ENCODE peak calls at places on chromosomes 3 and 15, in eight cellular contexts. E is uterus, K is fibroblast of mammary gland, I is cardiac muscle cell, L is foreskin fibroblast, Q is HFFc6, D is heart left ventricle, O is ovary. Y is an unnamed sample.

GRCh38 chr3:65671004-65671403 is 367.7 kb downstream of the MAGI1 start:
- DNase-seq in E (no peak), K (no peak), I (no peak), L (peak), Q (no peak), D (no peak), O (no peak), Y (no peak)

GRCh38 chr15:41154412-41154811 is 38.3 kb upstream of the INO80 start:
- DNase-seq in E (no peak), K (peak), I (no peak), L (no peak), Q (no peak), D (no peak), O (no peak), Y (no peak)

GRCh38 chr3:64741344-64741743 is 53.5 kb upstream of the ADAMTS9 start:
- DNase-seq in E (peak), K (peak), I (no peak), L (peak), Q (no peak), D (no peak), O (peak), Y (peak)

GRCh38 chr15:57486807-57487206 is 104.9 kb upstream of the MYZAP start:
- DNase-seq in E (no peak), K (no peak), I (no peak), L (no peak), Q (no peak), D (no peak), O (no peak), Y (no peak)

GRCh38 chr3:16460273-16460672 is 53.2 kb downstream of the RFTN1 start:
- DNase-seq in E (no peak), K (no peak), I (no peak), L (no peak), Q (no peak), D (no peak), O (no peak), Y (no peak)

GRCh38 chr15:49145651-49146609 is 9.5 kb downstream of the COPS2 start:
- DNase-seq in E (no peak), K (peak), I (peak), L (peak), Q (peak), D (no peak), O (no peak), Y (no peak)

GRCh38 chr3:177177670-177178295 is 19.5 kb downstream of the TBL1XR1 start:
- DNase-seq in E (no peak), K (no peak), I (no peak), L (no peak), Q (no peak), D (no peak), O (no peak), Y (no peak)

GRCh38 chr15:67917037-67917436 is 77.2 kb upstream of the RNU6-1 start:
- DNase-seq in E (peak), K (no peak), I (no peak), L (no peak), Q (no peak), D (peak), O (no peak), Y (peak)

GRCh38 chr3:138834359-138835176 is at the start of gene PIK3CB:
- DNase-seq in E (peak), K (peak), I (peak), L (peak), Q (peak), D (peak), O (peak), Y (peak)

GRCh38 chr3:179973931-179974361 is 62.8 kb downstream of the PEX5L start:
- DNase-seq in E (no peak), K (no peak), I (peak), L (no peak), Q (no peak), D (no peak), O (no peak), Y (no peak)

GRCh38 chr3:152466784-152467183 is 198.1 kb downstream of the MBNL1 start:
- DNase-seq in E (no peak), K (peak), I (peak), L (peak), Q (peak), D (no peak), O (no peak), Y (no peak)

DNA sequence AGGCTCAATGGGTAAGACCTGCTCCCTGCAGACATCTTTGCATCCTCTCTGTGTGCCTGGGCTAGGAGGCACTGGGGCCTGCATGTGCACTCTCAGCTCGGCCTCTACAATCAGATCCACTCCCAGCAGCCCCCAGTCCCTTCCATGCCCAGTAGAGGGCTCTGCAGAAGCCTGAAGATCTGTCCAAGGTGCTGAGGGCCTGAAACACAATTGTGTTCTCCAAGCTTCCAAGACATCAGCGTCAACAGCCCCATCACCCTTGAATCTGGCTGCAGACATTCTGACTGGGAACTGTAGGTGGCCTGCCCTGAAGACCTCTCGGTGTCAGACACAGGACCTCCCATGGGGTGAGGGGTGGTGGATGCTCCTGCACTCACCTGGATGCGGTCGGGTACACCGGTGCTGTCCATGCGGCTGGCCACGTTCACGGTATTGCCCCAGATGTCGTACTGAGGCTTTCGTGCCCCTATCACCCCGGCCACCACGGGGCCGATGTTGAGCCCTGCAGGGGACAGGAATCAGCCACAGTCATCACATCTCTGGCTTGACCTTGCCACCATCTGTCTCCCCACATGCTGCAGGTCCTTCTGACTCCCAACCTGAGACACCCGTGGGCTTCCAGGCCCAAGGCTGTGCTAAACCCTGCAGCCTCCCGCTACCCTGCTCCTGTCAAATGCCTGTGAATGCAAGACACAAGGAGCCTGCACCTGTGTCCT is 84.7 kb downstream of the SEC22A start:
- DNase-seq in E (no peak), K (peak), I (peak), L (peak), Q (peak), D (no peak), O (no peak), Y (no peak)
- TF ChIP-seq CTCF in E (peak), K (peak), I (peak), L (peak), Q (peak), D (peak), O (no peak), Y (peak)

DNA sequence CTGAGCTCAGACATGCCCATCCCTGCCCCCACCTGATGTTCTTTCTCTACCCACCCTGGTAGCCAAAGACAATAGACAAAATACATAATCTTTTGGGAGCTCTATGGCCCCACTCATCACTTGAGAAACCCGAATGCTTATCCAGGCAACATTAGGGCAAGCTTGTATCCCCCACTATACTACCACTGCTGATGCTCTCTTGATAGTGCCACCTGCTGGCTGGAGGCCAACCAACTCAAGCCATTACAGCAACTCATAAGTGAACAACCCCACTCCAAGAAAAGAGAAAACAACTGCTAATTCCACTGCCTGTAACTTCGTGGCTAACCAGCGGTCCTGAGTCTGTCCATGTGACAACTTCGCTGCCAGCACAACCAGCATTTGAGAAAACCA is 342.5 kb upstream of the TGFBR2 start:
- DNase-seq in E (no peak), K (no peak), I (no peak), L (no peak), Q (no peak), D (no peak), O (no peak), Y (no peak)
- TF ChIP-seq CTCF in E (no peak), K (no peak), I (no peak), L (no peak), Q (no peak), D (no peak), O (no peak), Y (no peak)

DNA sequence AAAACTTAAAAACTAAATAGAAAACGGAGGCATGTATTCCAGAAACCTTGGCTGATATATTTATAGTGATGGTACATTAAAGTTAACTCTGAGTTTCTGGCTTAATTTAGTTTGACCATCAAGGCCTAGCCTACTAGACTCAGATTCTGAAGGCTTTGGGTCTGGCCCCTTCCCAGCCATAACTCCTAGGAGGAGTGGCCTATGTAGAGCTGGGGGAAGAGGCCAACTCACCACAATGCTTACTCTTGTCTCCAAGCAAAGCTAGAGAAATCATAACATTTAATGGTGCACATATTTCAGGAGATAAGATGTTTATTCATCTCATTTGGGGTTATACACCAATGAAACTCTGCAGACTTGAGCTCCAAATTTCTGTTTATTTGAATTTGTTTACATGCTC is 143.6 kb upstream of the NR2E3 start:
- DNase-seq in E (no peak), K (no peak), I (no peak), L (no peak), Q (no peak), D (no peak), O (no peak), Y (no peak)
- TF ChIP-seq CTCF in E (no peak), K (no peak), I (no peak), L (no peak), Q (no peak), D (no peak), O (no peak), Y (no peak)

GRCh38 chr3:57583544-57583943 is 13.6 kb downstream of the ARF4 start:
- DNase-seq in E (no peak), K (no peak), I (no peak), L (no peak), Q (no peak), D (no peak), O (no peak), Y (no peak)

GRCh38 chr3:57577786-57578185 is 19.4 kb downstream of the ARF4 start:
- DNase-seq in E (no peak), K (no peak), I (no peak), L (no peak), Q (no peak), D (no peak), O (no peak), Y (no peak)

GRCh38 chr3:57587946-57588345 is 9.2 kb downstream of the ARF4 start:
- DNase-seq in E (no peak), K (no peak), I (no peak), L (no peak), Q (no peak), D (no peak), O (no peak), Y (no peak)

GRCh38 chr3:57586778-57587177 is 10.4 kb downstream of the ARF4 start:
- DNase-seq in E (no peak), K (no peak), I (no peak), L (no peak), Q (no peak), D (no peak), O (no peak), Y (no peak)

DNA sequence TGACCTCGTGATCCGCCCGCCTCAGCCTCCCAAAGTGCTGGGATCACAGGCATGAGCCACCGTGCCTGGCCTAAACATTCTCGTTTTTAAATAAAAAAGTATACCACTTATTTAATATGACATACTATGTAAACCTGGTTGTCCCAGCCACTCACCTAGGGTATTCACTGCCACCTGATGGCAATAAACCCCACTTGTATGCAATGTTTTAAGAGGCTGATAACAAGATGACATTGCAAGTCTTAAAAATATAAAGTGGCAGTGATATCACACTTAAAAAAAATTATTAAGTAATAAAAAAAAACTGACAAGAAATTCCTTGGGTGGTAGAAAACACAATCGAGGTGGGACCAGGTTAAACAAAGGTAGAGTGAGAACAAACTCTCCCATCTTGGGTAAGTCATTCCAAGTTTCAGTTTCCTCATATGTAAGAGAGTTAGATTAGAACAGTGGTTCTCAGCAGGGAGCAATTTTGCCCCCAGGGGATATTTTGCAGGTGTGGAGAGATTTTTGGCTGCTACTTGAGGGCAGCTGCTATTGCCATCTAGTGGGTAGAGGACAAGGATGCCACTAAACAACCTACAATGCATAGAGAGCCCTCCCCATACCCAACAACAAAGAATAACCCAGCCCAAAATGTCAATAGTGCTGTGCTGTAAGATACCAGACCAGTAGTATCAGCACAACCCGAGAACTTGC is 14.5 kb downstream of the ARF4 start:
- DNase-seq in E (no peak), K (no peak), I (no peak), L (no peak), Q (no peak), D (no peak), O (no peak), Y (no peak)
- TF ChIP-seq CTCF in E (no peak), K (peak), I (peak), L (no peak), Q (peak), D (peak), O (no peak), Y (no peak)

DNA sequence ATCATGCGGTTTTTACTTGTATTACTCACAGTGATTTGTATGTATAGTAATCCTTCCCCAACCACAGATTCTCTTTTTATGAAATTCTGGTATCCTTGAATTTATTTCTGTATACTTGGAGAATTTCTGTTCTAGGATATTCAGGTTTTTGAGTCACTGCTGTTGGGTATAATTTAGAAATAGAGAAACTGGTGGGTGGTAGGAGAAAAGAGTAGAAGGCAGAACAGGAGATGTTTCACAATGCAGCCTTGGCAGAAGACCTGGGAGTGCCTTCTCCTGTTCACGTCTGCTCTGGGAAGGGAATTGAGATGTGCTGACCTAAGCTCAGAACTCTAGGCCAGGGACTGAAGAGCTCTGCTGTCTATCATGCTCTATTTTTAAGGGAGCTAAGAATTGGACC is 193.6 kb downstream of the EPHB1 start:
- DNase-seq in E (no peak), K (peak), I (peak), L (no peak), Q (peak), D (no peak), O (no peak), Y (no peak)
- TF ChIP-seq CTCF in E (no peak), K (no peak), I (no peak), L (no peak), Q (no peak), D (no peak), O (no peak), Y (no peak)

DNA sequence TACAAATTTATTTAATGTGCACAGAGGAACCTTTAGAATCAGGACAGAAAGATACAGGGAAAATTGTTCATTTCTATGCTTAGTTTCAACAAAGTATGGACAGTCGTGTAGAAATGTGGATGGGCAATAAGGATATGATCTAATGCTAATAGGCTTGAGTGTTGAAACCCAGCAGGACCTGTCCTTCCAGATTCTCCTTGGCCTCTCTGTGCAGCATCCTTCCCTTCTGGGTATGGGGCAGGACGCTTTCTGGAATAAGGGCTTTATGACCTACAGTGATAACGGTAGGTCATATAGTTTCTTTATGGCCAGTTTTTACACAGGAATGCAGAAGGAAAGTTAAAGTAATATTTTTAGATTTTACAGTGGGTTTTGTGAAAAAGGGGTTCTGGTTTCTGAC is 698.1 kb downstream of the SI start:
- DNase-seq in E (no peak), K (no peak), I (no peak), L (no peak), Q (no peak), D (no peak), O (no peak), Y (no peak)
- TF ChIP-seq CTCF in E (no peak), K (no peak), I (no peak), L (no peak), Q (no peak), D (no peak), O (no peak), Y (no peak)

DNA sequence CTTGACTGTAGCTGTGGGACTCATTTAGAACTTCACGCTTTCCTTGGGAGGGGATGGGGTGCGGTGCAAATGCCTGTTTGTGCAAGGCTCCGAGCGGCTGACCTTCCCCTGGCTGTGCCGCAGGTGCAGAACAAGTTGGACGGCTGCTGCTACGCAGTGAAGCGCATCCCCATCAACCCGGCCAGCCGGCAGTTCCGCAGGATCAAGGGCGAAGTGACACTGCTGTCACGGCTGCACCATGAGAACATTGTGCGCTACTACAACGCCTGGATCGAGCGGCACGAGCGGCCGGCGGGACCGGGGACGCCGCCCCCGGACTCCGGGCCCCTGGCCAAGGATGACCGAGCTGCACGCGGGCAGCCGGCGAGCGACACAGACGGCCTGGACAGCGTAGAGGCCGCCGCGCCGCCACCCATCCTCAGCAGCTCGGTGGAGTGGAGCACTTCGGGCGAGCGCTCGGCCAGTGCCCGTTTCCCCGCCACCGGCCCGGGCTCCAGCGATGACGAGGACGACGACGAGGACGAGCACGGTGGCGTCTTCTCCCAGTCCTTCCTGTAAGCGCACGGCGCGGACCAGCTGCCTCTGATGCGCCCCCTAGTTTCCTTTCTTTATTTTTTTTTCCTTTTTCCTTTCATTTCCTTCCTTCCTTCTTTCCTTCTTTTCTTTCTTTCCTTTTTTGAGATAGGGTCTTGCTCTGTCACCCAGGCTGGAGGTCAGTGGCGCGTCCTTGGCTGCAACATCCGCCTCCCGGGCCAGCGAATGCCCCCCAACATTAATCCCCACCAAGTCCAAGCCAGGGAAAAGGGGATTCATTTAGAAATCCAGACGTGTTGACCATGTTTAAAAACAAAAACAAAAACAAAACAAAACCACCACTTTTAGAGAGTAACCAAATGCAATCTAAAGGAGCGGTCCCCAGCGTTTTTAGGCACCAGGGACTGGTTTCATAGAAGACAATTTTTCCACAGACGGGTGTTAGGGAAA is 42.7 kb downstream of the EIF2AK4 start:
- DNase-seq in E (peak), K (peak), I (peak), L (peak), Q (peak), D (peak), O (peak), Y (peak)
- TF ChIP-seq CTCF in E (peak), K (peak), I (peak), L (peak), Q (peak), D (peak), O (no peak), Y (peak)

GRCh38 chr3:56302417-56302816 is 165.8 kb downstream of the ERC2 start:
- DNase-seq in E (no peak), K (no peak), I (peak), L (no peak), Q (no peak), D (no peak), O (no peak), Y (no peak)
- TF ChIP-seq CTCF in E (no peak), K (peak), I (peak), L (no peak), Q (no peak), D (no peak), O (no peak), Y (no peak)

GRCh38 chr15:98763179-98763578 is 114.8 kb downstream of the IGF1R start:
- DNase-seq in E (no peak), K (no peak), I (no peak), L (no peak), Q (no peak), D (no peak), O (no peak), Y (no peak)

GRCh38 chr15:98760112-98760826 is 111.9 kb downstream of the IGF1R start:
- DNase-seq in E (no peak), K (no peak), I (no peak), L (no peak), Q (no peak), D (no peak), O (no peak), Y (no peak)

GRCh38 chr15:98758224-98758623 is 109.9 kb downstream of the IGF1R start:
- DNase-seq in E (no peak), K (no peak), I (no peak), L (no peak), Q (no peak), D (no peak), O (no peak), Y (no peak)

GRCh38 chr15:98764296-98764695 is 116.0 kb downstream of the IGF1R start:
- DNase-seq in E (no peak), K (no peak), I (no peak), L (no peak), Q (no peak), D (no peak), O (no peak), Y (no peak)

DNA sequence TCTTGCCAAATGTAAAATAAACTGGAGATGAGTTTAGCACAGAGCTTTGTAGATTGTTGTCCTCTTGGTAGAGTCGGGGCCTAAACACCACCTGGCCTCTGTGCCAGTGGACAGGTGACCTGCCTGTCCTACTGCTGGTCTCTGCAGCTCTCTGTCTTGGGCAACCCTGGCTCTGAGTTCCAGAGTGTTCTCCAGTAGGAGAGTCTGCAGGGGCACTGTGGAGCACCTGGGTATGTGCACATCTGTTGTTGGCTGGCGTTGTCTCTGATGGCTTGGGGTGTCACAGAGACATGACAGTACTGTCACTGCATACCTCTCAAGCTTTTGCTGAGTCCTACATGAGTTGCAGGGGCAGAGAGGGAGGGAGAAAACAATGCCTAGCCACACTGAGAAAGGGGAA is 112.6 kb downstream of the IGF1R start:
- DNase-seq in E (no peak), K (no peak), I (no peak), L (no peak), Q (no peak), D (no peak), O (no peak), Y (no peak)
- TF ChIP-seq CTCF in E (no peak), K (no peak), I (no peak), L (no peak), Q (no peak), D (no peak), O (no peak), Y (no peak)

Y was measured in tibial artery.